ENCODE peak calls at places on chromosomes 1 and 21, in seven cellular contexts. D is HCEC 1CT, U is GM12891, J is cardiac muscle cell, G is foreskin fibroblast, Q is mesothelial cell of epicardium, M is NCI-H1694 treated with DMSO at 0.1 percent for 48 hours. B is an unnamed sample.

GRCh38 chr21:32335601-32336575 is 37.2 kb downstream of the MRAP start:
- DNase-seq in U (no peak), Q (no peak), M (peak; percentile 64), D (no peak), G (peak; percentile 50), J (peak; percentile 25), B (peak; percentile 96)

GRCh38 chr21:28971171-28971570 is 21.5 kb downstream of the LTN1 start:
- DNase-seq in G (peak; percentile 34), Q (no peak), M (no peak), D (no peak), J (no peak), U (no peak), B (peak; percentile 32)

GRCh38 chr1:82160903-82161302 is 360.2 kb downstream of the ADGRL2 start:
- DNase-seq in G (no peak), J (no peak), D (no peak), Q (no peak), U (no peak), M (no peak), B (no peak)

GRCh38 chr1:32716312-32717126 is 13.9 kb upstream of the SYNC start:
- DNase-seq in U (peak; percentile 82), J (peak; percentile 28), G (peak; percentile 41), D (no peak), Q (peak; percentile 54), M (peak; percentile 24), B (no peak)

GRCh38 chr1:168637350-168637991 is 61.1 kb downstream of the XCL1 start:
- DNase-seq in D (peak; percentile 58), G (peak; percentile 42), M (peak; percentile 27), Q (no peak), U (no peak), J (peak; percentile 57), B (peak; percentile 24)

GRCh38 chr1:14549897-14550635 is 48.4 kb upstream of the KAZN start:
- DNase-seq in J (no peak), U (no peak), G (no peak), D (no peak), M (no peak), Q (no peak), B (no peak)

GRCh38 chr1:63624911-63625310 is 31.7 kb downstream of the PGM1 start:
- DNase-seq in M (no peak), J (peak; percentile 81), G (peak; percentile 22), D (no peak), Q (no peak), U (no peak), B (no peak)

GRCh38 chr1:78007677-78008341 is 3.1 kb downstream of the DNAJB4 start:
- DNase-seq in D (no peak), M (no peak), J (no peak), G (no peak), Q (no peak), U (no peak), B (no peak)

GRCh38 chr1:244971524-244972216 is 107.3 kb upstream of the HNRNPU start:
- DNase-seq in D (peak; percentile 32), G (no peak), M (no peak), J (no peak), U (no peak), Q (no peak), B (no peak)

GRCh38 chr1:109906160-109906838 is 4.3 kb upstream of the CSF1 start:
- DNase-seq in D (no peak), M (no peak), J (no peak), U (peak; percentile 72), G (no peak), Q (no peak), B (no peak)

GRCh38 chr1:60983701-60984065 is 98.7 kb upstream of the NFIA start:
- DNase-seq in D (no peak), Q (no peak), G (no peak), U (no peak), M (no peak), J (no peak), B (no peak)

GRCh38 chr1:50847303-50847702 is 112.8 kb downstream of the FAF1 start:
- DNase-seq in D (no peak), Q (no peak), G (no peak), M (no peak), U (no peak), J (no peak), B (no peak)

GRCh38 chr1:109490029-109490933 is 3.6 kb upstream of the CYB561D1 start:
- DNase-seq in J (peak; percentile 77), G (peak; percentile 86), M (peak; percentile 53), Q (no peak), U (peak; percentile 63), D (peak; percentile 56), B (peak; percentile 84)

GRCh38 chr1:111332190-111332589 is 41.5 kb downstream of the CHIA start:
- DNase-seq in J (no peak), M (no peak), D (no peak), U (peak; percentile 22), G (no peak), Q (no peak), B (no peak)

GRCh38 chr1:112614460-112615065 is 4.4 kb downstream of the ST7L start:
- DNase-seq in D (peak; percentile 62), J (peak; percentile 74), U (no peak), Q (no peak), G (peak; percentile 71), M (peak; percentile 20), B (no peak)

GRCh38 chr21:38994014-38994413 is 188.3 kb downstream of the ETS2 start:
- DNase-seq in J (no peak), Q (no peak), U (no peak), D (no peak), M (no peak), G (no peak), B (no peak)

GRCh38 chr1:26220199-26220912 is 13.6 kb upstream of the CEP85 start:
- DNase-seq in M (no peak), Q (no peak), J (no peak), U (no peak), G (peak; percentile 14), D (no peak), B (peak; percentile 10)

GRCh38 chr1:81563632-81564031 is 237.1 kb upstream of the ADGRL2 start:
- DNase-seq in J (no peak), Q (no peak), M (no peak), G (no peak), U (no peak), D (no peak), B (no peak)

GRCh38 chr1:1899266-1899966 is 8.5 kb upstream of the GNB1 start:
- DNase-seq in J (no peak), D (no peak), M (no peak), U (no peak), Q (no peak), G (no peak), B (no peak)

GRCh38 chr1:89465201-89465600 is 59.4 kb upstream of the LRRC8B start:
- DNase-seq in J (no peak), M (no peak), U (no peak), G (no peak), D (no peak), Q (no peak), B (no peak)